ENCODE peak calls at places on chromosomes 16 and 17, in five cellular contexts. W is uterus, N is adrenal gland, D is transverse colon, Y is A549. V is an unnamed sample.
A peak's percentile ranks its signal among the peaks of the same experiment; 100 is the strongest.

GRCh38 chr16:59899940-59900339 is 1165.8 kb upstream of the GOT2 start:
- DNase-seq in Y (peak; percentile 57), W (no peak), N (no peak), D (no peak), V (no peak)

GRCh38 chr16:72743011-72743761 is 304.7 kb downstream of the ZFHX3 start:
- DNase-seq in D (no peak), N (no peak), Y (no peak), W (no peak), V (no peak)

GRCh38 chr17:69424287-69425041 is 10.0 kb downstream of the MAP2K6 start:
- DNase-seq in Y (no peak), N (no peak), D (no peak), W (no peak), V (no peak)

GRCh38 chr17:42561908-42562844 is at the start of gene COASY:
- DNase-seq in N (peak; percentile 97), W (peak; percentile 96), Y (peak; percentile 99), D (peak; percentile 98), V (peak; percentile 93)

GRCh38 chr16:307691-308312 is 24.8 kb downstream of the PDIA2 start:
- DNase-seq in D (no peak), W (no peak), N (no peak), Y (no peak), V (no peak)

GRCh38 chr16:87661561-87661960 is 59.3 kb downstream of the JPH3 start:
- DNase-seq in N (peak; percentile 32), D (peak; percentile 18), W (no peak), Y (peak; percentile 37), V (no peak)

GRCh38 chr16:66741971-66742396 is 9.4 kb downstream of the DYNC1LI2 start:
- DNase-seq in D (no peak), Y (no peak), W (no peak), N (no peak), V (no peak)

GRCh38 chr16:49440156-49441065 is 66.8 kb downstream of the C16orf78 start:
- DNase-seq in D (no peak), Y (no peak), N (no peak), W (no peak), V (no peak)

GRCh38 chr17:37700881-37701280 is 44.0 kb downstream of the HNF1B start:
- DNase-seq in W (no peak), N (no peak), Y (no peak), D (no peak), V (no peak)

GRCh38 chr17:51397361-51398127 is 137.2 kb downstream of the UTP18 start:
- DNase-seq in N (no peak), W (no peak), Y (peak; percentile 91), D (no peak), V (no peak)

GRCh38 chr16:4767872-4768548 is 1.0 kb upstream of the ZNF500 start:
- DNase-seq in D (peak; percentile 40), W (peak; percentile 36), Y (peak; percentile 50), N (peak; percentile 59), V (no peak)

GRCh38 chr17:19487009-19487600 is 46.5 kb upstream of the SLC47A1 start:
- DNase-seq in D (no peak), Y (no peak), W (no peak), N (no peak), V (no peak)

GRCh38 chr16:20747030-20747816 is 5.6 kb upstream of the THUMPD1 start:
- DNase-seq in D (no peak), Y (peak; percentile 29), N (no peak), W (no peak), V (no peak)

GRCh38 chr16:64242510-64242909 is 879.4 kb downstream of the CDH11 start:
- DNase-seq in W (no peak), N (no peak), Y (no peak), D (no peak), V (no peak)

GRCh38 chr17:67080804-67081203 is 36.5 kb downstream of the CACNG1 start:
- DNase-seq in N (no peak), D (no peak), W (no peak), Y (no peak), V (no peak)

GRCh38 chr17:59062509-59062908 is 44.2 kb downstream of the TRIM37 start:
- DNase-seq in W (no peak), N (no peak), Y (no peak), D (no peak), V (no peak)

GRCh38 chr17:49708515-49709161 is 874 bp upstream of the SLC35B1 start:
- DNase-seq in Y (no peak), D (no peak), W (peak; percentile 49), N (no peak), V (no peak)

GRCh38 chr17:75645501-75645888 is 12.3 kb downstream of the SMIM5 start:
- DNase-seq in D (peak; percentile 76), N (no peak), W (no peak), Y (peak; percentile 92), V (peak; percentile 58)

GRCh38 chr17:77211681-77212080 is 70.9 kb downstream of the SEC14L1 start:
- DNase-seq in N (no peak), D (no peak), W (no peak), Y (no peak), V (no peak)

GRCh38 chr17:68592667-68593330 is 8.4 kb downstream of the FAM20A start:
- DNase-seq in D (no peak), N (no peak), Y (no peak), W (peak; percentile 58), V (no peak)

GRCh38 chr17:72510454-72511016 is 389.7 kb downstream of the SOX9 start:
- DNase-seq in Y (no peak), N (no peak), W (no peak), D (no peak), V (no peak)

GRCh38 chr17:76200354-76200753 is 39.9 kb downstream of the RNF157 start:
- DNase-seq in D (no peak), N (no peak), W (no peak), Y (no peak), V (no peak)

GRCh38 chr16:69601250-69601649 is 35.5 kb downstream of the NFAT5 start:
- DNase-seq in N (no peak), D (no peak), Y (no peak), W (no peak), V (no peak)

GRCh38 chr16:67199011-67199807 is at the start of gene ELMO3:
- DNase-seq in N (no peak), Y (no peak), W (no peak), D (peak; percentile 88), V (peak; percentile 65)

GRCh38 chr16:68499011-68499410 is 40.1 kb upstream of the ZFP90 start:
- DNase-seq in Y (no peak), D (no peak), W (no peak), N (no peak), V (no peak)

GRCh38 chr17:15915996-15916395 is 28.9 kb upstream of the ADORA2B start:
- DNase-seq in W (no peak), D (no peak), N (no peak), Y (no peak), V (no peak)

GRCh38 chr16:49529646-49530045 is 156.0 kb downstream of the C16orf78 start:
- DNase-seq in Y (no peak), N (no peak), W (no peak), D (no peak), V (no peak)

DNA sequence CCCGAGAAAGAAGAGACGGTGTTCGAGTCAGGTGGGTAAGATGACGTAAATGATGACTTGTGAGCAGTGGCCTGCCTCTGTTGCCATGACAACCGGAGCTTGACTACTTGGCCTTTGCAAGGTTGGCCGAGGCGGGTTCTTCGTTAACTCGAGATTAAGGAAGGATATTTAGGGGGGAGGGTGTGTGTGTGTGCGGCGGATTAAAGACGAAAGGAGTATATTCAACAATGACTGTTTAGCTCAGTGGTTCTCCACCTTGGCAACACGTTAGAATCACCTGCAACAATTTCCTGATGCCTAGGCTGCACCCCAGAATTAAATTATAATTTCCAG is 398 bp upstream of the WIPF2 start:
- DNase-seq in W (peak; percentile 76), Y (peak; percentile 82), N (peak; percentile 82), D (peak; percentile 71), V (peak; percentile 39)
- TF ChIP-seq POLR2A in W (no peak), Y (no peak), N (no peak), D (no peak), V (no peak)

GRCh38 chr17:82944990-82945389 is 105.2 kb upstream of the ZNF750 start:
- DNase-seq in D (no peak), Y (no peak), N (no peak), W (no peak), V (no peak)

GRCh38 chr17:82947051-82947991 is 107.5 kb upstream of the ZNF750 start:
- DNase-seq in N (peak; percentile 3), W (peak; percentile 12), D (no peak), Y (no peak), V (no peak)

GRCh38 chr17:82948081-82948511 is 108.3 kb upstream of the ZNF750 start:
- DNase-seq in Y (no peak), N (peak; percentile 5), W (peak; percentile 10), D (peak; percentile 6), V (no peak)

GRCh38 chr17:82943751-82944150 is 103.9 kb upstream of the ZNF750 start:
- DNase-seq in D (no peak), N (no peak), Y (no peak), W (no peak), V (no peak)

DNA sequence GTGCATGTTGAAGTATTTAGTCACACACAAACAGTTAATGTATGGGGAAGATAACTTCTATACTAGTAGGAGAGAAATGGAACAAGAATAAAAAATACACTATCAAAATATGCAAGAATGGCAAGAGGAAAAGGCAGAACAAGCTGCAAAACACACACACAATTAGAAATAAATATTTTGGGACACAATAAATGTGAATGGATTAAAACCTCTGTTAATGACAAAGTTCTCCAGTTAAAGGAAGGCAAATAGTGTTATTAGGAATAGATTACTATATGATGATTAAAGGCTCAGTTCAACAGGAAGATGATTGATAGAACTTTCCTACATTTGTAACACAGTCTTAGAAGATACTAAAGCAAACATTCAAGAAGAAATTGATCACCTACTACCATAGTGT is 106.3 kb upstream of the ZNF750 start:
- DNase-seq in N (no peak), W (no peak), Y (no peak), D (no peak), V (no peak)
- H3K9me3 ChIP-seq in N (peaks cover 21% of the 10 kb centered on the region), W (peaks cover 22% of the 10 kb centered on the region), Y (peaks cover 80% of the 10 kb centered on the region), D (peaks cover 16% of the 10 kb centered on the region), V (no peaks in the 10 kb centered on the region)

GRCh38 chr16:2150418-2151187 is 2.2 kb downstream of the RAB26 start:
- DNase-seq in W (no peak), Y (peak; percentile 73), N (no peak), D (peak; percentile 62), V (no peak)
- TF ChIP-seq POLR2A in W (no peak), Y (peak; percentile 43), N (no peak), D (no peak), V (peak; percentile 26)

GRCh38 chr17:80598813-80599545 is 54.3 kb downstream of the RPTOR start:
- DNase-seq in Y (no peak), W (no peak), N (no peak), D (no peak), V (no peak)

GRCh38 chr17:80599546-80600305 is 55.1 kb downstream of the RPTOR start:
- DNase-seq in D (peak; percentile 75), Y (peak; percentile 69), W (no peak), N (no peak), V (no peak)

GRCh38 chr17:80594666-80595269 is 50.1 kb downstream of the RPTOR start:
- DNase-seq in Y (no peak), N (no peak), W (no peak), D (no peak), V (no peak)

GRCh38 chr17:80600586-80600985 is 55.9 kb downstream of the RPTOR start:
- DNase-seq in Y (no peak), D (no peak), N (no peak), W (no peak), V (no peak)

GRCh38 chr17:80596760-80597608 is 52.3 kb downstream of the RPTOR start:
- DNase-seq in W (no peak), Y (no peak), N (no peak), D (no peak), V (no peak)
- H3K9me3 ChIP-seq in W (no peaks in the 10 kb centered on the region), Y (no peaks in the 10 kb centered on the region), N (no peaks in the 10 kb centered on the region), D (no peaks in the 10 kb centered on the region), V (no peaks in the 10 kb centered on the region)

GRCh38 chr16:85612801-85613608 is at the start of gene GSE1:
- DNase-seq in D (peak; percentile 98), W (peak; percentile 84), Y (peak; percentile 96), N (peak; percentile 98), V (peak; percentile 99)
- TF ChIP-seq POLR2A in D (peak; percentile 95), W (no peak), Y (peak; percentile 1), N (peak; percentile 89), V (peak; percentile 69)